ENCODE peak calls at places on chromosomes 5 and 9, in ten cellular contexts. D is mammary epithelial cell; R is stimulated activated CD4-positive, alpha-beta T cell treated with anti-CD3 and anti-CD28 coated beads, Interleukin-15, amount 100 ng/mL, for 1 hour; A is T-helper 9 cell; M is non-pigmented ciliary epithelial cell; Z is activated CD4-positive, alpha-beta T cell treated with anti-CD3 and anti-CD28 coated beads for 1 hour; F is tibial artery; J is amygdala; G is iPS-NIHi11; H is ecto neural progenitor cell. T is an unnamed sample.

GRCh38 chr9:134186471-134187109 is 22.2 kb upstream of the RNU6ATAC start:
- DNase-seq in D (no peak), R (no peak), A (no peak), M (no peak), Z (no peak), F (peak; percentile 18), J (no peak), G (no peak), H (no peak), T (no peak)

GRCh38 chr9:131459056-131459455 is 43.7 kb upstream of the POMT1 start:
- DNase-seq in D (no peak), R (no peak), A (no peak), M (no peak), Z (no peak), F (no peak), J (no peak), G (no peak), H (no peak), T (no peak)

GRCh38 chr5:62504129-62504528 is 74.5 kb upstream of the LRRC70 start:
- DNase-seq in D (no peak), R (no peak), A (no peak), M (no peak), Z (no peak), F (no peak), J (no peak), G (no peak), H (no peak), T (no peak)

GRCh38 chr9:135183538-135184153 is 96.2 kb downstream of the OLFM1 start:
- DNase-seq in D (no peak), R (no peak), A (no peak), M (no peak), Z (no peak), F (no peak), J (no peak), G (no peak), H (no peak), T (no peak)

GRCh38 chr5:107533946-107534876 is 136.5 kb downstream of the EFNA5 start:
- DNase-seq in D (no peak), R (no peak), A (no peak), M (no peak), Z (no peak), F (no peak), J (no peak), G (no peak), H (no peak), T (no peak)

GRCh38 chr5:111099058-111099778 is 7.1 kb downstream of the WDR36 start:
- DNase-seq in D (no peak), R (no peak), A (no peak), M (no peak), Z (no peak), F (no peak), J (no peak), G (no peak), H (no peak), T (no peak)

GRCh38 chr5:54821445-54822330 is 163.7 kb downstream of the ESM1 start:
- DNase-seq in D (no peak), R (no peak), A (no peak), M (no peak), Z (no peak), F (no peak), J (no peak), G (no peak), H (no peak), T (no peak)

GRCh38 chr5:132050136-132050535 is 10.3 kb upstream of the IL3 start:
- DNase-seq in D (no peak), R (no peak), A (no peak), M (no peak), Z (no peak), F (peak; percentile 58), J (no peak), G (no peak), H (peak; percentile 27), T (no peak)

GRCh38 chr5:173003360-173003759 is 19.8 kb downstream of the ATP6V0E1 start:
- DNase-seq in D (no peak), R (no peak), A (no peak), M (no peak), Z (no peak), F (no peak), J (no peak), G (no peak), H (no peak), T (no peak)

GRCh38 chr5:115297043-115297442 is 589 bp upstream of the CCDC112 start:
- DNase-seq in D (no peak), R (no peak), A (no peak), M (no peak), Z (no peak), F (no peak), J (no peak), G (no peak), H (no peak), T (peak; percentile 23)

GRCh38 chr5:108917596-108917995 is 169.9 kb downstream of the FER start:
- DNase-seq in D (peak; percentile 46), R (no peak), A (no peak), M (no peak), Z (no peak), F (no peak), J (no peak), G (no peak), H (no peak), T (no peak)

GRCh38 chr5:36792560-36793180 is 83.9 kb upstream of the NIPBL start:
- DNase-seq in D (no peak), R (no peak), A (no peak), M (no peak), Z (no peak), F (no peak), J (no peak), G (no peak), H (no peak), T (no peak)

GRCh38 chr9:113912816-113913215 is 36.7 kb downstream of the ZNF618 start:
- DNase-seq in D (no peak), R (no peak), A (no peak), M (no peak), Z (no peak), F (no peak), J (no peak), G (no peak), H (no peak), T (no peak)

GRCh38 chr5:20570486-20570885 is 582.5 kb upstream of the CDH18 start:
- DNase-seq in D (peak; percentile 60), R (no peak), A (no peak), M (no peak), Z (no peak), F (no peak), J (no peak), G (no peak), H (no peak), T (peak; percentile 30)

GRCh38 chr5:133354323-133355161 is 257.8 kb downstream of the FSTL4 start:
- DNase-seq in D (no peak), R (no peak), A (no peak), M (no peak), Z (no peak), F (no peak), J (no peak), G (no peak), H (peak; percentile 39), T (no peak)

GRCh38 chr5:151082976-151083651 is 2.3 kb upstream of the TNIP1 start:
- DNase-seq in D (peak; percentile 97), R (peak; percentile 50), A (peak; percentile 61), M (no peak), Z (peak; percentile 60), F (no peak), J (no peak), G (no peak), H (no peak), T (peak; percentile 95)

GRCh38 chr5:83577036-83577636 is 105.6 kb downstream of the VCAN start:
- DNase-seq in D (peak; percentile 9), R (no peak), A (no peak), M (peak; percentile 68), Z (no peak), F (no peak), J (no peak), G (no peak), H (no peak), T (peak; percentile 30)

GRCh38 chr5:179368016-179368805 is 22.9 kb upstream of the ADAMTS2 start:
- DNase-seq in D (no peak), R (no peak), A (no peak), M (no peak), Z (no peak), F (no peak), J (no peak), G (no peak), H (no peak), T (no peak)

GRCh38 chr9:89911721-89912604 is 307.2 kb downstream of the GADD45G start:
- DNase-seq in D (no peak), R (no peak), A (no peak), M (no peak), Z (no peak), F (no peak), J (no peak), G (no peak), H (no peak), T (no peak)

GRCh38 chr5:140565780-140566095 is 1.1 kb downstream of the SLC35A4 start:
- DNase-seq in D (no peak), R (no peak), A (no peak), M (no peak), Z (no peak), F (no peak), J (no peak), G (no peak), H (no peak), T (peak; percentile 70)

GRCh38 chr9:106980551-106981101 is 117.7 kb downstream of the ZNF462 start:
- DNase-seq in D (no peak), R (no peak), A (no peak), M (no peak), Z (no peak), F (no peak), J (no peak), G (no peak), H (no peak), T (no peak)

GRCh38 chr5:26236936-26237335 is 801.5 kb downstream of the CDH9 start:
- DNase-seq in D (no peak), R (no peak), A (no peak), M (no peak), Z (no peak), F (no peak), J (no peak), G (no peak), H (no peak), T (no peak)

GRCh38 chr5:171436804-171437285 is 17.4 kb downstream of the FGF18 start:
- DNase-seq in D (no peak), R (no peak), A (no peak), M (no peak), Z (no peak), F (no peak), J (no peak), G (no peak), H (no peak), T (no peak)

GRCh38 chr5:177132504-177133118 is 962 bp upstream of the NSD1 start:
- DNase-seq in D (no peak), R (no peak), A (peak; percentile 36), M (no peak), Z (peak; percentile 27), F (peak; percentile 27), J (no peak), G (peak; percentile 77), H (no peak), T (no peak)

GRCh38 chr5:100644206-100644605 is 109.0 kb downstream of the FAM174A start:
- DNase-seq in D (no peak), R (no peak), A (no peak), M (no peak), Z (no peak), F (no peak), J (no peak), G (peak; percentile 33), H (no peak), T (no peak)

GRCh38 chr5:108193021-108193795 is 188.7 kb downstream of the FBXL17 start:
- DNase-seq in D (peak; percentile 15), R (no peak), A (no peak), M (peak; percentile 42), Z (no peak), F (no peak), J (no peak), G (no peak), H (no peak), T (peak; percentile 36)

GRCh38 chr5:166324372-166324771 is 1967.1 kb upstream of the WWC1 start:
- DNase-seq in D (no peak), R (no peak), A (no peak), M (no peak), Z (no peak), F (no peak), J (no peak), G (no peak), H (no peak), T (no peak)

GRCh38 chr9:135711411-135711810 is 9.4 kb downstream of the KCNT1 start:
- DNase-seq in D (no peak), R (no peak), A (no peak), M (no peak), Z (no peak), F (no peak), J (no peak), G (no peak), H (no peak), T (no peak)